ENCODE peak calls at places on chromosome 12, in ten cellular contexts. O is aorta, L is iPS DF 6.9, W is fibroblast of mammary gland, F is adrenal gland, N is mammary epithelial cell, X is fibroblast of pulmonary artery, H is astrocyte of the spinal cord, Q is NB4, M is fibroblast of villous mesenchyme. B is an unnamed sample.

GRCh38 chr12:132672678-132673077 is 14.5 kb downstream of the POLE start:
- DNase-seq in O (no peak), L (no peak), W (peak; percentile 7), F (no peak), N (no peak), X (no peak), H (no peak), Q (no peak), M (no peak), B (no peak)

GRCh38 chr12:53184828-53185227 is 4.1 kb upstream of the CSAD start:
- DNase-seq in O (no peak), L (no peak), W (no peak), F (no peak), N (no peak), X (no peak), H (no peak), Q (no peak), M (no peak), B (no peak)

GRCh38 chr12:90262261-90262660 is 553.6 kb upstream of the ATP2B1 start:
- DNase-seq in O (no peak), L (no peak), W (peak; percentile 56), F (no peak), N (peak; percentile 30), X (no peak), H (peak; percentile 10), Q (no peak), M (no peak), B (peak; percentile 44)

GRCh38 chr12:130493951-130494350 is 156.3 kb downstream of the PIWIL1 start:
- DNase-seq in O (no peak), L (no peak), W (no peak), F (no peak), N (no peak), X (no peak), H (no peak), Q (no peak), M (no peak), B (no peak)

GRCh38 chr12:113471619-113472171 is at the start of gene LHX5:
- DNase-seq in O (no peak), L (no peak), W (peak; percentile 28), F (no peak), N (no peak), X (no peak), H (no peak), Q (no peak), M (no peak), B (no peak)

GRCh38 chr12:113401066-113402000 is 2.4 kb downstream of the SDS start:
- DNase-seq in O (no peak), L (no peak), W (no peak), F (no peak), N (no peak), X (no peak), H (no peak), Q (no peak), M (no peak), B (no peak)

GRCh38 chr12:92973614-92974013 is 44.5 kb upstream of the EEA1 start:
- DNase-seq in O (no peak), L (no peak), W (peak; percentile 96), F (no peak), N (peak; percentile 97), X (peak; percentile 98), H (peak; percentile 74), Q (peak; percentile 83), M (peak; percentile 93), B (peak; percentile 100)

GRCh38 chr12:122422769-122423257 is 344 bp upstream of the CLIP1 start:
- DNase-seq in O (peak; percentile 78), L (no peak), W (peak; percentile 71), F (peak; percentile 47), N (peak; percentile 70), X (peak; percentile 40), H (peak; percentile 64), Q (peak; percentile 75), M (peak; percentile 60), B (peak; percentile 80)

GRCh38 chr12:117188961-117189724 is 1.1 kb downstream of the FBXO21 start:
- DNase-seq in O (no peak), L (no peak), W (peak; percentile 70), F (peak; percentile 35), N (peak; percentile 24), X (peak; percentile 65), H (peak; percentile 53), Q (no peak), M (peak; percentile 55), B (peak; percentile 16)

GRCh38 chr12:27142102-27142721 is 59.8 kb upstream of the C12orf71 start:
- DNase-seq in O (no peak), L (peak; percentile 74), W (peak; percentile 84), F (peak; percentile 72), N (peak; percentile 64), X (peak; percentile 91), H (peak; percentile 77), Q (peak; percentile 91), M (peak; percentile 87), B (peak; percentile 78)

GRCh38 chr12:131104464-131105350 is 151.0 kb downstream of the ADGRD1 start:
- DNase-seq in O (peak; percentile 95), L (peak; percentile 94), W (peak; percentile 57), F (peak; percentile 88), N (peak; percentile 5), X (peak; percentile 67), H (peak; percentile 5), Q (peak; percentile 84), M (peak; percentile 48), B (peak; percentile 27)

GRCh38 chr12:6708968-6709394 is 8.4 kb upstream of the PIANP start:
- DNase-seq in O (peak; percentile 51), L (no peak), W (no peak), F (no peak), N (no peak), X (no peak), H (no peak), Q (no peak), M (no peak), B (no peak)

GRCh38 chr12:52148541-52149181 is 43.2 kb downstream of the KRT80 start:
- DNase-seq in O (peak; percentile 75), L (no peak), W (no peak), F (no peak), N (peak; percentile 95), X (no peak), H (no peak), Q (no peak), M (no peak), B (peak; percentile 93)

GRCh38 chr12:66500841-66501240 is 178.0 kb downstream of the GRIP1 start:
- DNase-seq in O (no peak), L (no peak), W (no peak), F (no peak), N (no peak), X (no peak), H (no peak), Q (no peak), M (no peak), B (no peak)

GRCh38 chr12:115422845-115423545 is 739.0 kb upstream of the TBX3 start:
- DNase-seq in O (no peak), L (no peak), W (no peak), F (no peak), N (no peak), X (no peak), H (no peak), Q (no peak), M (no peak), B (no peak)
- H3K4me3 ChIP-seq in O (no peak overlapping the region), L (no peak overlapping the region), W (no peak overlapping the region), F (no peak overlapping the region), N (no peak overlapping the region), X (no peak overlapping the region), H (no peak overlapping the region), Q (no peak overlapping the region), M (no peak overlapping the region), B (no peak overlapping the region)

DNA sequence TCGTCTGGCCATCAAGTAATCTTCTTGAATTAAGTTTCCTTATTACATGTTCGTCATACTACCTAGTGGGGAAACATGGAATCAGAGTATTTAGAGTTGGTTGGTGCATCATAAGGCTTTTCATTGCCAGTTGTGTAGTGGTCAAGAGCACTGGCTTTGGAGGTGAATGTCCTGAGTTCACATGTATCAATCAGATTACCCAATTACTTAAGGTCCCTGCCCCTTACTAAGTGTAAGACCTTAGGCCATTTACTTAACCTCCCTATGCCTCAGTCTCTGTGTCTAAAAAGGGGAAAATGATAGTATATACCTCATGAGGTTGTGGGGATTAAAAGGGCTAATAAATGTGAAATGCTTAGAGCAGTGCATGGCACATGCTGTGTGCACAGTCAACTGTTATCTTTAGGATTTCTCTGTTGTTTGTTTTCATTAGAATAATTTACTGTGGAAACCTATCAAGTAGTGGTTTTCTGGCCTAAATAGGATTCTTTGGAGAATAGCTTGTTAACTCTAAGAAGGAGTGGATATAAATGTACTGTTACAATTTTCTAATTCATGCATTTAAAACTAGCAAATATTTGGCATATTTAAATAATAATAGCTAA is 27.0 kb downstream of the MSRB3 start:
- DNase-seq in O (no peak), L (no peak), W (no peak), F (no peak), N (no peak), X (no peak), H (no peak), Q (no peak), M (peak; percentile 85), B (no peak)
- H3K4me3 ChIP-seq in O (no peak overlapping the region), L (no peak overlapping the region), W (no peak overlapping the region), F (no peak overlapping the region), N (no peak overlapping the region), X (no peak overlapping the region), H (no peak overlapping the region), Q (no peak overlapping the region), M (no peak overlapping the region), B (no peak overlapping the region)

GRCh38 chr12:82687020-82687951 is 580 bp downstream of the TMTC2 start:
- DNase-seq in O (peak; percentile 74), L (no peak), W (peak; percentile 18), F (peak; percentile 28), N (peak; percentile 71), X (peak; percentile 21), H (peak; percentile 28), Q (peak; percentile 72), M (peak; percentile 18), B (peak; percentile 60)

GRCh38 chr12:82685721-82686222 is 934 bp upstream of the TMTC2 start:
- DNase-seq in O (peak; percentile 98), L (peak; percentile 82), W (peak; percentile 91), F (peak; percentile 94), N (peak; percentile 87), X (peak; percentile 96), H (peak; percentile 94), Q (peak; percentile 97), M (peak; percentile 87), B (peak; percentile 90)

GRCh38 chr12:82688035-82688501 is 1.4 kb downstream of the TMTC2 start:
- DNase-seq in O (no peak), L (no peak), W (peak; percentile 15), F (no peak), N (peak; percentile 15), X (peak; percentile 19), H (peak; percentile 20), Q (peak; percentile 71), M (peak; percentile 9), B (peak; percentile 21)

GRCh38 chr12:82686223-82687019 is at the start of gene TMTC2:
- DNase-seq in O (peak; percentile 96), L (no peak), W (peak; percentile 80), F (peak; percentile 94), N (peak; percentile 92), X (peak; percentile 89), H (peak; percentile 94), Q (peak; percentile 93), M (peak; percentile 80), B (peak; percentile 87)

GRCh38 chr12:82688619-82689018 is 1.9 kb downstream of the TMTC2 start:
- DNase-seq in O (no peak), L (no peak), W (no peak), F (no peak), N (no peak), X (no peak), H (no peak), Q (peak; percentile 40), M (no peak), B (no peak)
- H3K4me3 ChIP-seq in O (no peak overlapping the region), L (no peak overlapping the region), W (no peak overlapping the region), F (no peak overlapping the region), N (peak overlapping the region; percentile 72), X (peak overlapping the region; percentile 78), H (peak overlapping the region; percentile 91), Q (peak overlapping the region; percentile 94), M (no peak overlapping the region), B (no peak overlapping the region)

GRCh38 chr12:1630081-1630826 is 1.2 kb downstream of the WNT5B start:
- DNase-seq in O (peak; percentile 83), L (no peak), W (peak; percentile 40), F (peak; percentile 55), N (no peak), X (no peak), H (peak; percentile 25), Q (peak; percentile 43), M (no peak), B (no peak)
- H3K4me3 ChIP-seq in O (peak overlapping the region; percentile 40), L (peak overlapping the region; percentile 18), W (peak overlapping the region; percentile 13), F (peak overlapping the region; percentile 10), N (peak overlapping the region; percentile 37), X (peak overlapping the region; percentile 43), H (peak overlapping the region; percentile 35), Q (peak overlapping the region; percentile 25), M (peak overlapping the region; percentile 54), B (peak overlapping the region; percentile 36)